ENCODE peak calls at places on chromosome 13, in six cellular contexts. One of them, this sample, is unnamed.
A peak's percentile ranks its signal among the peaks of the same experiment; 100 is the strongest.

GRCh38 chr13:78607409-78608253 is 4.3 kb upstream of the POU4F1 start:
- DNase-seq in esophagus squamous epithelium: no peak
- DNase-seq in psoas muscle: no peak
- DNase-seq in colonic mucosa: no peak
- DNase-seq in RWPE1: no peak
- DNase-seq in adrenal gland: no peak
- DNase-seq in this sample: no peak

GRCh38 chr13:61110804-61111203 is 304.8 kb downstream of the PCDH20 start:
- DNase-seq in esophagus squamous epithelium: no peak
- DNase-seq in psoas muscle: no peak
- DNase-seq in colonic mucosa: no peak
- DNase-seq in RWPE1: no peak
- DNase-seq in adrenal gland: no peak
- DNase-seq in this sample: no peak

GRCh38 chr13:34216251-34216650 is 398.3 kb downstream of the RFC3 start:
- DNase-seq in esophagus squamous epithelium: no peak
- DNase-seq in psoas muscle: no peak
- DNase-seq in colonic mucosa: no peak
- DNase-seq in RWPE1: no peak
- DNase-seq in adrenal gland: no peak
- DNase-seq in this sample: no peak

GRCh38 chr13:51148952-51149573 is 38.0 kb upstream of the C13orf42 start:
- DNase-seq in esophagus squamous epithelium: no peak
- DNase-seq in psoas muscle: no peak
- DNase-seq in colonic mucosa: no peak
- DNase-seq in RWPE1: peak; percentile 26
- DNase-seq in adrenal gland: peak; percentile 40
- DNase-seq in this sample: no peak

GRCh38 chr13:95540848-95541247 is 11.7 kb upstream of the CLDN10 start:
- DNase-seq in esophagus squamous epithelium: no peak
- DNase-seq in psoas muscle: peak; percentile 80
- DNase-seq in colonic mucosa: no peak
- DNase-seq in RWPE1: no peak
- DNase-seq in adrenal gland: no peak
- DNase-seq in this sample: no peak

GRCh38 chr13:110301606-110302131 is 5.3 kb downstream of the COL4A1 start:
- DNase-seq in esophagus squamous epithelium: no peak
- DNase-seq in psoas muscle: no peak
- DNase-seq in colonic mucosa: no peak
- DNase-seq in RWPE1: no peak
- DNase-seq in adrenal gland: no peak
- DNase-seq in this sample: no peak

GRCh38 chr13:35460061-35460460 is 16.4 kb downstream of the MAB21L1 start:
- DNase-seq in esophagus squamous epithelium: no peak
- DNase-seq in psoas muscle: no peak
- DNase-seq in colonic mucosa: no peak
- DNase-seq in RWPE1: no peak
- DNase-seq in adrenal gland: no peak
- DNase-seq in this sample: no peak

GRCh38 chr13:46736568-46736967 is 60.4 kb downstream of the ESD start:
- DNase-seq in esophagus squamous epithelium: no peak
- DNase-seq in psoas muscle: no peak
- DNase-seq in colonic mucosa: no peak
- DNase-seq in RWPE1: no peak
- DNase-seq in adrenal gland: no peak
- DNase-seq in this sample: no peak

GRCh38 chr13:112057736-112058518 is 9.0 kb upstream of the SOX1 start:
- DNase-seq in esophagus squamous epithelium: no peak
- DNase-seq in psoas muscle: no peak
- DNase-seq in colonic mucosa: no peak
- DNase-seq in RWPE1: no peak
- DNase-seq in adrenal gland: no peak
- DNase-seq in this sample: no peak

GRCh38 chr13:30212256-30212655 is 95.1 kb downstream of the KATNAL1 start:
- DNase-seq in esophagus squamous epithelium: no peak
- DNase-seq in psoas muscle: no peak
- DNase-seq in colonic mucosa: no peak
- DNase-seq in RWPE1: no peak
- DNase-seq in adrenal gland: no peak
- DNase-seq in this sample: no peak

DNA sequence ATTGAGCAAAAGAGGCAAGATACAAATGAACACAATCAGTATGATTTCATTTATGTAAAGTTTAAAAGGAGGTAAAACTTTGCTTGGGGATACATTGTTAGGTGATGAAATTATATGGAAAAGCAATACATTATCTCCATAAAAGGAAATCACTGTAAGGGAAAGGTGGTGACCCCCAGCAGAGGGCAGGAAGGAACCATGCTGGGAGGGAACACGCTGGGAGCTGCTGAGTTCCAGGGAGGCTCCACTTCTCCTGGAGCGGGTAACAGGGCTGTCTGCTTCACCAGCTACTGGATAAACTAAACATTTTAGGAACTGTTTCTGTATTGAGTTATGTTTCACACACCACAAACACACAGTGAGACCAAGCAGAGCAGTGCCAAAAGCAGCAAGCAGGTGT is 91.2 kb downstream of the KATNAL1 start:
- DNase-seq in esophagus squamous epithelium: no peak
- DNase-seq in psoas muscle: no peak
- DNase-seq in colonic mucosa: no peak
- DNase-seq in RWPE1: no peak
- DNase-seq in adrenal gland: no peak
- DNase-seq in this sample: no peak
- TF ChIP-seq CTCF in esophagus squamous epithelium: no peak
- TF ChIP-seq CTCF in psoas muscle: no peak
- TF ChIP-seq CTCF in colonic mucosa: no peak
- TF ChIP-seq CTCF in RWPE1: no peak
- TF ChIP-seq CTCF in adrenal gland: no peak
- TF ChIP-seq CTCF in this sample: no peak

GRCh38 chr13:26219726-26220125 is 2.4 kb downstream of the RNF6 start:
- DNase-seq in esophagus squamous epithelium: no peak
- DNase-seq in psoas muscle: no peak
- DNase-seq in colonic mucosa: no peak
- DNase-seq in RWPE1: no peak
- DNase-seq in adrenal gland: no peak
- DNase-seq in this sample: no peak

GRCh38 chr13:26222523-26223046 is 471 bp upstream of the RNF6 start:
- DNase-seq in esophagus squamous epithelium: no peak
- DNase-seq in psoas muscle: no peak
- DNase-seq in colonic mucosa: no peak
- DNase-seq in RWPE1: no peak
- DNase-seq in adrenal gland: no peak
- DNase-seq in this sample: no peak

GRCh38 chr13:26221399-26221720 is 754 bp downstream of the RNF6 start:
- DNase-seq in esophagus squamous epithelium: no peak
- DNase-seq in psoas muscle: no peak
- DNase-seq in colonic mucosa: no peak
- DNase-seq in RWPE1: no peak
- DNase-seq in adrenal gland: no peak
- DNase-seq in this sample: no peak

GRCh38 chr13:26221721-26222522 is at the start of gene RNF6:
- DNase-seq in esophagus squamous epithelium: peak; percentile 61
- DNase-seq in psoas muscle: peak; percentile 95
- DNase-seq in colonic mucosa: peak; percentile 96
- DNase-seq in RWPE1: peak; percentile 99
- DNase-seq in adrenal gland: peak; percentile 93
- DNase-seq in this sample: peak; percentile 79

GRCh38 chr13:26220575-26220974 is 1.5 kb downstream of the RNF6 start:
- DNase-seq in esophagus squamous epithelium: no peak
- DNase-seq in psoas muscle: no peak
- DNase-seq in colonic mucosa: no peak
- DNase-seq in RWPE1: peak; percentile 29
- DNase-seq in adrenal gland: no peak
- DNase-seq in this sample: no peak
- H3K27ac ChIP-seq in esophagus squamous epithelium: no peak overlapping the region
- H3K27ac ChIP-seq in psoas muscle: peak overlapping the region; percentile 99
- H3K27ac ChIP-seq in colonic mucosa: no peak overlapping the region
- H3K27ac ChIP-seq in RWPE1: no peak overlapping the region
- H3K27ac ChIP-seq in adrenal gland: no peak overlapping the region
- H3K27ac ChIP-seq in this sample: no peak overlapping the region

GRCh38 chr13:101783554-101783953 is 331.1 kb downstream of the ITGBL1 start:
- DNase-seq in esophagus squamous epithelium: no peak
- DNase-seq in psoas muscle: no peak
- DNase-seq in colonic mucosa: no peak
- DNase-seq in RWPE1: no peak
- DNase-seq in adrenal gland: no peak
- DNase-seq in this sample: no peak

GRCh38 chr13:101784313-101784712 is 331.8 kb downstream of the ITGBL1 start:
- DNase-seq in esophagus squamous epithelium: no peak
- DNase-seq in psoas muscle: no peak
- DNase-seq in colonic mucosa: no peak
- DNase-seq in RWPE1: no peak
- DNase-seq in adrenal gland: no peak
- DNase-seq in this sample: no peak

GRCh38 chr13:101785858-101786257 is 333.4 kb downstream of the ITGBL1 start:
- DNase-seq in esophagus squamous epithelium: no peak
- DNase-seq in psoas muscle: no peak
- DNase-seq in colonic mucosa: no peak
- DNase-seq in RWPE1: peak; percentile 13
- DNase-seq in adrenal gland: peak; percentile 15
- DNase-seq in this sample: no peak
- TF ChIP-seq CTCF in esophagus squamous epithelium: no peak
- TF ChIP-seq CTCF in psoas muscle: no peak
- TF ChIP-seq CTCF in colonic mucosa: no peak
- TF ChIP-seq CTCF in RWPE1: peak; percentile 14
- TF ChIP-seq CTCF in adrenal gland: no peak
- TF ChIP-seq CTCF in this sample: no peak

GRCh38 chr13:24004142-24004541 is 106.8 kb upstream of the C1QTNF9B start:
- DNase-seq in esophagus squamous epithelium: no peak
- DNase-seq in psoas muscle: no peak
- DNase-seq in colonic mucosa: no peak
- DNase-seq in RWPE1: no peak
- DNase-seq in adrenal gland: no peak
- DNase-seq in this sample: no peak

GRCh38 chr13:24002206-24002815 is 105.0 kb upstream of the C1QTNF9B start:
- DNase-seq in esophagus squamous epithelium: no peak
- DNase-seq in psoas muscle: no peak
- DNase-seq in colonic mucosa: no peak
- DNase-seq in RWPE1: no peak
- DNase-seq in adrenal gland: no peak
- DNase-seq in this sample: no peak

GRCh38 chr13:24006520-24007248 is 109.4 kb upstream of the C1QTNF9B start:
- DNase-seq in esophagus squamous epithelium: no peak
- DNase-seq in psoas muscle: no peak
- DNase-seq in colonic mucosa: no peak
- DNase-seq in RWPE1: no peak
- DNase-seq in adrenal gland: no peak
- DNase-seq in this sample: no peak

GRCh38 chr13:24005711-24006281 is 108.5 kb upstream of the C1QTNF9B start:
- DNase-seq in esophagus squamous epithelium: no peak
- DNase-seq in psoas muscle: no peak
- DNase-seq in colonic mucosa: no peak
- DNase-seq in RWPE1: no peak
- DNase-seq in adrenal gland: no peak
- DNase-seq in this sample: no peak

DNA sequence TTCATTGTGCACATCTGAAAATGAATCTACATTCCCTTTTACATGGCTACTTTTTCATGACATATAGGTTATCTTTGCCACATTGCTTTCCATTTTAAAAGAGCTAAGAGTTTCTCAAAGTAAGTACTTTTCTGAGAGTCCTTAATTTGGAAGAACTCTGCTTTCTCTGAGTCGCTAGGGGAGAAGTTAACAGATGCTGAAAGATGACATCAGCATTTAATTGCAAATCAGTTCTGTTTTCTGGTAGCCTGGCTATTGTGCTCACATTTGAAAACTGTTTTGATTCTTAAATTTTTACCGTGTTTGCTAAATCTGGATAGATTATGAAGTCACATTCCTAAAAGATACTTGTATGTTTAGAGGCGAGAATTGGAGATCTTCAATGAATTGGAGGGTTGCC is 107.7 kb upstream of the C1QTNF9B start:
- DNase-seq in esophagus squamous epithelium: no peak
- DNase-seq in psoas muscle: no peak
- DNase-seq in colonic mucosa: no peak
- DNase-seq in RWPE1: no peak
- DNase-seq in adrenal gland: no peak
- DNase-seq in this sample: no peak
- H3K27ac ChIP-seq in esophagus squamous epithelium: no peak overlapping the region
- H3K27ac ChIP-seq in psoas muscle: no peak overlapping the region
- H3K27ac ChIP-seq in colonic mucosa: no peak overlapping the region
- H3K27ac ChIP-seq in RWPE1: no peak overlapping the region
- H3K27ac ChIP-seq in adrenal gland: no peak overlapping the region
- H3K27ac ChIP-seq in this sample: no peak overlapping the region

DNA sequence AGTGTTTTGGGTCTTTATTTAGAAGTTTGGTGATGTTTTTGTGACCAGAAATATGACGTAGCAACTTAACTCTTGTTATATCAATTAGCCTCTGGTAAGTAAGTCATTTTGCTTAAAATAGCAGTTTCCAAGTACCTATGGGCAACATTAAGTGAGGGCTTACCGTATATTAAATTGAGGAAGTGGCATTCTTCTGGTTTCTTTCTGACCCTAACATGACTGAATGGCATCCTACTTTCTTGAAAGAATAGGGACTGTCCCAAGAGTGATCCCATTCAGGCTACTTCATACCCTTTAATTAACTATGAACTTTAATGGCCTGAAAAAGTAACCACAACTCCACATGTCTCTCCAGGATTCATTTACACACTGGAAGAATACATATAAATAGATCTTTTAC is 106.6 kb downstream of the MZT1 start:
- DNase-seq in esophagus squamous epithelium: no peak
- DNase-seq in psoas muscle: no peak
- DNase-seq in colonic mucosa: no peak
- DNase-seq in RWPE1: no peak
- DNase-seq in adrenal gland: no peak
- DNase-seq in this sample: no peak
- TF ChIP-seq CTCF in esophagus squamous epithelium: no peak
- TF ChIP-seq CTCF in psoas muscle: no peak
- TF ChIP-seq CTCF in colonic mucosa: no peak
- TF ChIP-seq CTCF in RWPE1: no peak
- TF ChIP-seq CTCF in adrenal gland: no peak
- TF ChIP-seq CTCF in this sample: no peak

DNA sequence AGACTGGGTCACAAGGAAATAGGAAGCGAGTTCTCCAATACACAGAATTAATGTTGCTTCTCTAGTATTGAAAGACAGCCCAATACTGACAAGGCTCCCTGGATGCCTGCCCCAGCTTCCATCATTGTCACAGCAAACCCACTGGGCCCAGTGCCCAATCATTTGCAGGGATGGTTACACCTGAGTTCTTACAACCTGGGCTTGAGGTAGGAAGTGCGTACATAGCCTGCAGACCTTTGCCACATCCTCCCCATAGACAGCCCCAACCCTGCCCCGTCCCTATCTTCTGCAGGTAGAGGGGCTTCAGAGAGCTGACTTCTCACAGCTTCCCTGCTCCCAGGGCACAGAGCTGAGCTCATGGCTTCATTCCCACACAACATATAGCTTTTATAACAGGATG is 108.1 kb upstream of the UBL3 start:
- DNase-seq in esophagus squamous epithelium: no peak
- DNase-seq in psoas muscle: no peak
- DNase-seq in colonic mucosa: no peak
- DNase-seq in RWPE1: no peak
- DNase-seq in adrenal gland: no peak
- DNase-seq in this sample: no peak
- H3K27ac ChIP-seq in esophagus squamous epithelium: no peak overlapping the region
- H3K27ac ChIP-seq in psoas muscle: no peak overlapping the region
- H3K27ac ChIP-seq in colonic mucosa: no peak overlapping the region
- H3K27ac ChIP-seq in RWPE1: no peak overlapping the region
- H3K27ac ChIP-seq in adrenal gland: no peak overlapping the region
- H3K27ac ChIP-seq in this sample: no peak overlapping the region

GRCh38 chr13:44243198-44243852 is 130.3 kb upstream of the SERP2 start:
- DNase-seq in esophagus squamous epithelium: no peak
- DNase-seq in psoas muscle: peak; percentile 67
- DNase-seq in colonic mucosa: no peak
- DNase-seq in RWPE1: peak; percentile 48
- DNase-seq in adrenal gland: peak; percentile 87
- DNase-seq in this sample: no peak
- TF ChIP-seq CTCF in esophagus squamous epithelium: no peak
- TF ChIP-seq CTCF in psoas muscle: peak; percentile 32
- TF ChIP-seq CTCF in colonic mucosa: no peak
- TF ChIP-seq CTCF in RWPE1: no peak
- TF ChIP-seq CTCF in adrenal gland: peak; percentile 72
- TF ChIP-seq CTCF in this sample: no peak

This sample was measured in CD4-positive, alpha-beta T cell.